ENCODE peak calls at places on chromosomes 12 and 14, in four cellular contexts. X, D, H and M are unnamed samples.

GRCh38 chr12:6211421-6211869 is 11.2 kb downstream of the CD9 start:
- DNase-seq in X (no peak), D (no peak), H (no peak), M (no peak)

GRCh38 chr12:12890815-12891645 is at the start of gene GPRC5A:
- DNase-seq in X (peak), D (peak), H (peak), M (peak)

GRCh38 chr14:32252030-32252670 is 49.1 kb upstream of the RNU6-8 start:
- DNase-seq in X (peak), D (peak), H (no peak), M (peak)

GRCh38 chr12:124346425-124347168 is 51.7 kb downstream of the RFLNA start:
- DNase-seq in X (no peak), D (no peak), H (no peak), M (no peak)

GRCh38 chr14:67999290-67999689 is 179.7 kb downstream of the RAD51B start:
- DNase-seq in X (no peak), D (no peak), H (no peak), M (no peak)

GRCh38 chr12:52023976-52024688 is 17.4 kb downstream of the TAMALIN start:
- DNase-seq in X (no peak), D (no peak), H (no peak), M (no peak)

GRCh38 chr12:30985814-30986452 is 59.4 kb downstream of the TSPAN11 start:
- DNase-seq in X (peak), D (peak), H (peak), M (peak)

GRCh38 chr12:1800646-1801284 is 19.6 kb upstream of the LRTM2 start:
- DNase-seq in X (no peak), D (no peak), H (no peak), M (no peak)

GRCh38 chr12:102376251-102376747 is 104.1 kb downstream of the IGF1 start:
- DNase-seq in X (no peak), D (no peak), H (no peak), M (no peak)

GRCh38 chr12:89162704-89163261 is 189.5 kb downstream of the DUSP6 start:
- DNase-seq in X (peak), D (peak), H (peak), M (no peak)

GRCh38 chr14:24273422-24273998 is 2.1 kb upstream of the RABGGTA start:
- DNase-seq in X (no peak), D (peak), H (no peak), M (peak)

GRCh38 chr12:64085996-64086395 is 136.1 kb downstream of the KICS2 start:
- DNase-seq in X (no peak), D (no peak), H (no peak), M (no peak)

GRCh38 chr12:108728820-108729611 is 2.3 kb downstream of the CORO1C start:
- DNase-seq in X (no peak), D (no peak), H (no peak), M (no peak)

GRCh38 chr14:76126066-76126465 is 25.7 kb upstream of the GPATCH2L start:
- DNase-seq in X (no peak), D (no peak), H (no peak), M (no peak)

DNA sequence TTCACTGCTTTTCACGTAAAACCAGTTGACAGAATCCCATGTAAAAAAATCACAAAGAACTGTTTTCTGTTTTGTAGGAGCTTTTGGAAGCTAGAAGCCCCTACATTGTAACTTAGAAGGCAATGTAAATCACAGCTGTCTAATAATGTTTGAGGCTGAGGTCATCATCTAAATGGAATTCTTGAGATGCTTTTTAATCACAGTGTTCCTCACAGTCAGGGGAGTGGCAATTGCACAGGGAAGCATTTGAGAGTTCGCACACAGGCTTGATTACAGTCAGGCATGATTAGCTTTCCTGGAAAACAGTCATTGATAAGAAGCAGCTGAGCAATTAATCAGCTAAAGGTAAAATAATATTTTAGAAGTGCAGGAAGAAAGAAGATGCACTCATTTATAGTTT is 2.9 kb downstream of the SLC17A8 start:
- DNase-seq in X (no peak), D (no peak), H (no peak), M (no peak)
- TF ChIP-seq CTCF in X (no peak), D (no peak), H (no peak), M (no peak)

GRCh38 chr12:98796745-98797144 is 151.7 kb downstream of the APAF1 start:
- DNase-seq in X (no peak), D (no peak), H (no peak), M (no peak)

GRCh38 chr12:98803468-98804209 is 158.5 kb downstream of the APAF1 start:
- DNase-seq in X (no peak), D (no peak), H (no peak), M (no peak)

GRCh38 chr12:98797200-98797599 is 152.1 kb downstream of the APAF1 start:
- DNase-seq in X (no peak), D (no peak), H (no peak), M (no peak)

GRCh38 chr12:98799411-98799810 is 154.3 kb downstream of the APAF1 start:
- DNase-seq in X (no peak), D (no peak), H (no peak), M (no peak)

DNA sequence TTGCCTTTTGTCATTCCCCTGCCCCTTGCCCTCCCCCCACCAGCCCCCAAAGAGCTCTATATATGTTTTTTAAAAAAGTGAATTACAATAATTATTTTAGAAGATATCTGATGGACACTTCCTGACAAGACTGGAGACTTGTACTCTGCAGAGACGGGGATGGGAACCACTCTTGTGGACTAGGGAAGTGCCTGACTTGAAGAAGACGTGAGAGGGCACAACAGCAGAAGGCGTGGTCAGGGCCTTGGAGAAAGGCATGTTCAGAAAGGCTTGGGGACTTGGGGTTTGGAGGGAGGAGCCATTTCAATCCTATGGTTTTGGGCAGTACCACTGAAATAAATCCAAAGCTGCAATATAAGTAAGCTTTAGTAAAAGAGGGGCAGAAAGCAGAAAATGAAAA is 154.7 kb downstream of the APAF1 start:
- DNase-seq in X (no peak), D (no peak), H (no peak), M (no peak)
- TF ChIP-seq CTCF in X (no peak), D (no peak), H (no peak), M (no peak)

DNA sequence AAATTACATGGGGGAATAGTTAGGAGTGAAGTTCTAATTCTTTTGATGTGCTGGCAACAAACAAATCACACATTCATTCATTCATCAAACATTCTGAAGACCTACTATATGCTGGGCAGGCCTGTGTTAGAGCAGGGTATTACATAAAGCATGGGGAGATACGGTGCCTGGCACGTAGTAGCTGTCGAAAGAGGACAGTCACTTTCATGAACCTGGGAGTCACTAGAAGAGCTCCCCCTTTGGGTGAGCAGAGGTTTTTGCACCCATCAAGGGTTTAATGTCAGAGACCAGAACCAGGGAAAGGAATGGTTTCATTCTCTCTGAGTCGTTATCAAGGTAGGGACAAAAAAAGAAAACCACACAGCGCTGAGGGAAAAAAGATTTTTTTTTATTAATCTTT is 10.0 kb downstream of the LHX5 start:
- DNase-seq in X (no peak), D (no peak), H (no peak), M (no peak)
- TF ChIP-seq CTCF in X (peak), D (no peak), H (peak), M (peak)

GRCh38 chr14:22046063-22046462 is 372.4 kb upstream of the OR4E1 start:
- DNase-seq in X (no peak), D (no peak), H (no peak), M (no peak)

GRCh38 chr14:22040781-22041125 is 367.1 kb upstream of the OR4E1 start:
- DNase-seq in X (no peak), D (no peak), H (no peak), M (no peak)

GRCh38 chr14:22036541-22036940 is 362.9 kb upstream of the OR4E1 start:
- DNase-seq in X (no peak), D (no peak), H (no peak), M (no peak)

GRCh38 chr14:22044193-22044592 is 370.6 kb upstream of the OR4E1 start:
- DNase-seq in X (no peak), D (no peak), H (no peak), M (no peak)

GRCh38 chr14:22039938-22040780 is 366.5 kb upstream of the OR4E1 start:
- DNase-seq in X (no peak), D (peak), H (no peak), M (no peak)
- TF ChIP-seq CTCF in X (peak), D (peak), H (no peak), M (peak)

DNA sequence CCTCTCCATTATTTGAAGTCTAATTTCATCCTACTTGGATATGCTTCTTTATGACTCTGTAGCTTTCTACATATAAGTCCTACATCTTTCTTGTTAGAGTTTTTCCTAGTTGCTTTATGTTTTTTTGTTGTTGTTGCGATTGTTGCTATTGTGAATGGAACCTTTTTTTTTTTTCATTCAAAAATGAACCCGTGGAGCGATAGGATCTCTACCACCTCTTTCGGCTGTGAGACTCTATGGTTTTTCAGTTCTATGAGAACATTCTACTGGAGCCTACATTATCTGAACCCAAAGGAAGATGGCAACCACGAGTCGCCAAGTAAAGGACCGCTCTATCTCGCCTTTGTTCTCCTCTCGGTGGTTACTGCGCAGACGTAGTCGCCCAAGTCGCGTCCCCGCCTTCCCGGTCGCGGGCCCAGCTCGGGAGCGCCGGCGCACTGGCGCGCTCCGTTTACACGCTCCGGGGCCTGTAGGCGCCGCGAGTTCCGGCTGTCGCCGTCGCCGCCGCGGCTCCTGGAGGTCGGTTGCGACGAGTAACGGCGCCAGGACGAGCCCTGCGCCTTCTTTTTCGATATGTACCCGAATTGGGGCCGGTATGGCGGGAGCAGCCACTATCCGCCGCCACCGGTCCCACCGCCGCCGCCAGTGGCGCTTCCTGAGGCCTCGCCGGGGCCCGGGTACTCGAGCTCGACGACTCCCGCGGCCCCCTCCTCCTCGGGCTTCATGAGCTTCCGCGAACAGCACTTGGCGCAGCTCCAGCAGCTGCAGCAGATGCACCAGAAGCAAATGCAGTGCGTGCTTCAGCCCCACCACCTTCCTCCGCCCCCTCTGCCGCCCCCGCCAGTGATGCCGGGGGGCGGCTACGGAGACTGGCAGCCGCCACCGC is at the start of gene YLPM1:
- DNase-seq in X (peak), D (peak), H (peak), M (peak)
- TF ChIP-seq CTCF in X (peak), D (no peak), H (peak), M (peak)

DNA sequence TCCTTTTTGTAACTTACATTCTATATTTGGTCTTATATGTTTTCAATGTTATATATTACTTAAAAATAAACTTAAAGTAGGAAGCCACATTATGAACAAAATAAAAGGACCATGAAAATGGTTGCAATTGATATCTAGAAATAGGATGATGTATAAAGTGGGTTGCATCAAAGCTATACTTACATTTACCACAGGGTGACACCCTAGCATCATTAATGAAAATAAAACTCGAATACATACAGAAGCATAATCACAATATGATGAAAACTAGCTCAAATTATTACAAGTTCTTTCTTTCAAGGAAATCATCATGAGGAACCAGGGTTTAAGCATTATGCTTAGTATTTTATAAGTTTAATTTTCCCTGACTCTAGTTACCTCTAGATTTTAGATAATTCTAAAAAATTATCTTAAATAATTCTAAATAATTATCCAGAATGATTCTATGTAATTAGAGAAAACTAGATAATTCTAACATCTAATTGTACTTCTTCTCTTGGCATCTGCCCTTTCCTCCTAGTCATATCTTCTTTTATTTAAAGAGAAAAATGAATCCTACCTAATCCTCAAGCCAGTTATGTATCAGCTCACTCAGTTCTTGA is 31.2 kb downstream of the TAS2R7 start:
- DNase-seq in X (no peak), D (no peak), H (no peak), M (no peak)
- TF ChIP-seq CTCF in X (peak), D (peak), H (peak), M (peak)

GRCh38 chr14:102590667-102591099 is 1.8 kb upstream of the RCOR1 start:
- DNase-seq in X (peak), D (peak), H (peak), M (no peak)
- TF ChIP-seq CTCF in X (peak), D (peak), H (no peak), M (no peak)

GRCh38 chr12:58741226-58741625 is 179.1 kb downstream of the LRIG3 start:
- DNase-seq in X (no peak), D (no peak), H (no peak), M (no peak)
- TF ChIP-seq CTCF in X (no peak), D (no peak), H (no peak), M (no peak)